ENCODE peak calls at places on chromosome 6, in five cellular contexts. E is stomach, V is T-helper 2 cell, J is A549, Z is DMS 273 treated with DMSO at 0.1 percent for 48 hours. F is an unnamed sample.

GRCh38 chr6:27332692-27333641 is 20.9 kb upstream of the POM121L2 start:
- DNase-seq in E (no peak), Z (peak), J (peak), V (no peak), F (no peak)

GRCh38 chr6:17501982-17502704 is 98.0 kb upstream of the FAM8A1 start:
- DNase-seq in Z (no peak), J (no peak), E (no peak), V (no peak), F (no peak)

GRCh38 chr6:26392932-26393636 is 9.0 kb upstream of the BTN3A1 start:
- DNase-seq in Z (peak), V (no peak), E (no peak), J (no peak), F (no peak)

GRCh38 chr6:104281370-104281769 is 578.3 kb downstream of the HACE1 start:
- DNase-seq in V (no peak), J (no peak), E (no peak), Z (no peak), F (no peak)

GRCh38 chr6:44080561-44081521 is 46.4 kb downstream of the MRPL14 start:
- DNase-seq in Z (no peak), E (no peak), J (no peak), V (no peak), F (no peak)

GRCh38 chr6:32837651-32838113 is 857 bp downstream of the TAP2 start:
- DNase-seq in V (no peak), E (no peak), Z (no peak), J (no peak), F (no peak)

GRCh38 chr6:20061952-20062351 is 150.3 kb downstream of the MBOAT1 start:
- DNase-seq in V (no peak), Z (no peak), J (no peak), E (no peak), F (no peak)

GRCh38 chr6:137699036-137699683 is 167.9 kb upstream of the TNFAIP3 start:
- DNase-seq in V (no peak), J (no peak), Z (no peak), E (no peak), F (no peak)

GRCh38 chr6:63584566-63584965 is 12.3 kb downstream of the LOC128125822 start:
- DNase-seq in Z (no peak), E (no peak), V (no peak), J (no peak), F (no peak)

GRCh38 chr6:36897629-36898028 is 11.9 kb downstream of the C6orf89 start:
- DNase-seq in E (no peak), V (no peak), J (peak), Z (no peak), F (no peak)

GRCh38 chr6:15464211-15464725 is 198.6 kb downstream of the DTNBP1 start:
- DNase-seq in V (no peak), Z (no peak), E (peak), J (peak), F (no peak)

F was measured in osteocyte.